ENCODE peak calls at places on chromosomes 12 and 14, in seven cellular contexts. R is IMR-90, J is mesenchymal stem cell, B is neuronal stem cell, K is H1, M is mesendoderm, X is trophoblast cell. H is an unnamed sample.

GRCh38 chr12:76124456-76124855 is 40.0 kb upstream of the NAP1L1 start:
- DNase-seq in J (no peak), R (no peak), B (no peak), M (no peak), K (no peak), X (no peak), H (no peak)

GRCh38 chr12:7108042-7108927 is 729 bp downstream of the C1RL start:
- DNase-seq in B (peak; percentile 41), R (peak; percentile 70), X (no peak), M (peak; percentile 91), J (peak; percentile 70), K (no peak), H (peak; percentile 87)

GRCh38 chr14:20456971-20457370 is 1.9 kb downstream of the APEX1 start:
- DNase-seq in K (no peak), M (no peak), J (no peak), R (no peak), X (no peak), B (no peak), H (no peak)

GRCh38 chr12:132206093-132206434 is 61.8 kb downstream of the NOC4L start:
- DNase-seq in X (no peak), R (no peak), M (no peak), J (no peak), K (no peak), B (no peak), H (no peak)

GRCh38 chr14:36580856-36581831 is 1.3 kb downstream of the NKX2-8 start:
- DNase-seq in R (peak; percentile 16), J (peak; percentile 37), B (no peak), M (peak; percentile 81), X (peak; percentile 38), K (no peak), H (peak; percentile 61)

GRCh38 chr12:52501490-52501889 is 8.4 kb upstream of the KRT6A start:
- DNase-seq in B (no peak), R (no peak), K (no peak), M (no peak), X (peak; percentile 15), J (no peak), H (no peak)

GRCh38 chr14:103845327-103845726 is 2.0 kb downstream of the PPP1R13B start:
- DNase-seq in R (no peak), B (no peak), K (no peak), X (no peak), J (no peak), M (no peak), H (no peak)

GRCh38 chr14:105090493-105091334 is 25.5 kb upstream of the GPR132 start:
- DNase-seq in M (peak; percentile 91), X (peak; percentile 93), K (peak; percentile 76), J (peak; percentile 78), B (peak; percentile 81), R (peak; percentile 62), H (peak; percentile 91)

GRCh38 chr12:42887657-42888056 is 298.1 kb upstream of the PRICKLE1 start:
- DNase-seq in B (no peak), J (no peak), X (no peak), R (peak; percentile 38), K (no peak), M (no peak), H (no peak)

GRCh38 chr12:77102691-77103090 is 37.3 kb upstream of the E2F7 start:
- DNase-seq in M (no peak), B (no peak), R (peak; percentile 79), K (no peak), X (peak; percentile 22), J (peak; percentile 67), H (no peak)

DNA sequence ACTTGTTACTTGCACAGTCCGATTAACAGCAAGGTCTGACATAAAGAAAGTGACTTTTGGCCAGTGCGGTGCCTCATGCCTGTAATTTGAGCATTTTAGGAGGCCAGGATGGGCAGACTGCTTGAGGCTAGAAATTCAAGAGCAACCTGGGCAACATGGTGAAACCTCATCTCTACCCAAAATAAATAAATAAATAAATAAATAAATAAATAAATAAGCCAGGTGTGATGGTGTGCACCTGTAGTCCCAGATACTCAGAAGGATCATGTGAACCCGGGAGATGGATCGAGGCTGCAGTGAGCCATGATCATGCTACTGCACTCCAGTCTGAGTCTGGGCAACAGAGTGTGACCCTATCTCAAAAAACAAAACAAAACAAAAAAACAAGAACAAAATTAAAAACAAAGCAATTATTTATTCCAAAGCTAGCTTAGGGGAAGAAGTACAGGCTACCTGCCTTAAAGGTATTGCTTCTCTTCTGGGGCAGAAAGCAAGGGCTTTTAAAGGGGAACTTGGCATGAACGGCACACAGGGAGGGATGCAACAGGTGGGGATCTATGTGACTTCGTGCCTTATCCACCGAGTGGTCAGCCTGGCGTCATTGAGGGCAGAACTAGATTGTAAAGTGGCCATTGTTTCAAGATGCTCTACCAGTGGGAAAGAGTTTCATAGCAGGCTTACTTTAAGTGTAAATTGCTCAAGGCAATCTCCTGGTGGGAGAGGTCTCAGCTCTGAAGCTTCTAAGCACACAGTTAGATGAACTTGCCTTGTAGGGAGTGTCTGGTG is 360.2 kb downstream of the ATP23 start:
- DNase-seq in M (peak; percentile 46), K (no peak), X (no peak), J (no peak), B (no peak), R (no peak), H (no peak)
- H3K18ac ChIP-seq in M (no peak overlapping the region), K (no peak overlapping the region), X (no peak overlapping the region), J (no peak overlapping the region), B (no peak overlapping the region), R (no peak overlapping the region), H (no peak overlapping the region)

GRCh38 chr14:69131176-69131575 is 21.7 kb downstream of the DCAF5 start:
- DNase-seq in K (no peak), J (no peak), M (no peak), B (no peak), X (no peak), R (no peak), H (no peak)
- H3K18ac ChIP-seq in K (no peak overlapping the region), J (no peak overlapping the region), M (no peak overlapping the region), B (no peak overlapping the region), X (no peak overlapping the region), R (no peak overlapping the region), H (no peak overlapping the region)

DNA sequence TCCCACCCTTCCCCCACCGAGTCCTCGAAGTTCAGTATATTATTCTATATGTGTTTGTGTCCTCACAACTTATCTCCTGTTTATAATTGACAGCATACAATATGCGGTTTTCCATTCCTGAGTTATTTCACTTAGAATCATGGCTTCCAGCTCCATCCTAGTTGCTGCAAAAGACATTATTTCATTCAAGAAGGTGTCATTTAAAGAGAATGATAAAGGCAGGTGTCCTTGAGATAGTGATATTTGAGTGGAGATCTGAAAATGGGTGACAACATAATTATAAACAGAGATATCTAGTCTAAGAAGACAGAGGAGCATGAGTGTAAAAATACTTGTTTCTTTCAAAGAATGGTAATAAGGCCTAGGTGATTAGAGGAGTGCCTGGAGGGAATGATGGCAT is 876.8 kb downstream of the SLC6A15 start:
- DNase-seq in M (no peak), X (no peak), B (no peak), J (no peak), K (no peak), R (no peak), H (no peak)
- H3K18ac ChIP-seq in M (no peak overlapping the region), X (no peak overlapping the region), B (no peak overlapping the region), J (no peak overlapping the region), K (no peak overlapping the region), R (no peak overlapping the region), H (no peak overlapping the region)

DNA sequence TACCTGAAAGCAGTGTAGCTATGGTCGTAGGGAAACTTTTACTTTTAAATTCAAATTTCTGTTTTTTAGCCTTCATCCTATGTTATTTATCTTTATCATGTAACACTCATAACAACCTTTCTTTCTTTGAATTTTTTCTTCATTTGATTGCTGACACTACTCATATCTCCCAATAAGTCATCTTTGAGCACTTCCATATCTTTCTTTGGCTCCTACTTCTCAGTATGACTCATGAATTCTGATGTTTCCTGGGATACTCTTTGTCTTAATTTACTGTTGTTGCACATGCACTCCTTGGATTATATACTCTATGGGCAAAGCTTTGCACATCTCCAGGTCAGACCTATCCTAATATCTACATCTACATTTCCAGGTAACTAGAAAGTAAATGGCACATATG is 18.1 kb upstream of the IAPP start:
- DNase-seq in B (no peak), R (no peak), M (no peak), J (no peak), K (no peak), X (no peak), H (no peak)
- H3K18ac ChIP-seq in B (no peak overlapping the region), R (no peak overlapping the region), M (no peak overlapping the region), J (no peak overlapping the region), K (no peak overlapping the region), X (no peak overlapping the region), H (no peak overlapping the region)

GRCh38 chr14:52013984-52014600 is 24.7 kb downstream of the RTRAF start:
- DNase-seq in R (no peak), K (no peak), X (peak; percentile 6), B (no peak), J (no peak), M (peak; percentile 67), H (peak; percentile 69)
- H3K18ac ChIP-seq in R (no peak overlapping the region), K (no peak overlapping the region), X (no peak overlapping the region), B (no peak overlapping the region), J (no peak overlapping the region), M (no peak overlapping the region), H (no peak overlapping the region)

DNA sequence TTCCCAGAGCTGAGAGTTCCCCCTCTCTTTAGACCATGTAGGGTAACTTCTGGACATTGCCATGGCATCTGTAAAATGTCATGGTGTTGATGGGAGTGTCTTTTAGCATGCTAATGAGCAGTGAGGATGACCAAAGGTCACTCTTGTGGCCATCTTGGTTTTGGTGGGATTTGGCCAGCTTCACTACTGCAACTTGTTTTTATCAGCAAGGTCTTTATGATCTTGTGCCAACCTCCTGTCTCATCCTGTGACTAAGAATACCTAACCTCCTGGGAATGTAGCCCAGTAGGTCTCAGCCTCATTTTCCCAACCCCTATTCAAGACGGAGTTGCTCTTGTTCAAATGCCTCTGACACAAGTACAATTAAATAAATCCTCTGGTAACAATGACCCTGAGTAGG is 244.4 kb downstream of the NEDD1 start:
- DNase-seq in X (no peak), R (no peak), J (no peak), B (no peak), K (no peak), M (no peak), H (no peak)
- H3K18ac ChIP-seq in X (no peak overlapping the region), R (no peak overlapping the region), J (no peak overlapping the region), B (no peak overlapping the region), K (no peak overlapping the region), M (no peak overlapping the region), H (no peak overlapping the region)

GRCh38 chr12:112768278-112768677 is 23.3 kb upstream of the RPH3A start:
- DNase-seq in X (no peak), J (no peak), B (no peak), R (no peak), M (no peak), K (no peak), H (no peak)

GRCh38 chr12:112756918-112757317 is 34.6 kb upstream of the RPH3A start:
- DNase-seq in B (no peak), K (no peak), J (no peak), R (no peak), X (no peak), M (no peak), H (no peak)

GRCh38 chr12:112761366-112761986 is 30.1 kb upstream of the RPH3A start:
- DNase-seq in J (no peak), X (no peak), M (no peak), B (no peak), K (no peak), R (no peak), H (no peak)

GRCh38 chr12:112759786-112760185 is 31.8 kb upstream of the RPH3A start:
- DNase-seq in R (no peak), X (peak; percentile 24), M (no peak), J (no peak), K (no peak), B (no peak), H (no peak)

GRCh38 chr12:112762753-112763152 is 28.8 kb upstream of the RPH3A start:
- DNase-seq in B (no peak), X (no peak), M (no peak), K (no peak), J (no peak), R (no peak), H (no peak)
- H3K18ac ChIP-seq in B (no peak overlapping the region), X (no peak overlapping the region), M (no peak overlapping the region), K (no peak overlapping the region), J (no peak overlapping the region), R (no peak overlapping the region), H (no peak overlapping the region)

GRCh38 chr12:66653801-66654200 is 25.1 kb downstream of the GRIP1 start:
- DNase-seq in K (no peak), J (no peak), X (no peak), B (no peak), R (no peak), M (peak; percentile 34), H (peak; percentile 49)
- H3K18ac ChIP-seq in K (no peak overlapping the region), J (no peak overlapping the region), X (no peak overlapping the region), B (no peak overlapping the region), R (no peak overlapping the region), M (no peak overlapping the region), H (no peak overlapping the region)

H was measured in H9.